ENCODE peak calls at places on chromosome 10, in six cellular contexts. K is mammary epithelial cell, B is GM23248, D is esophagus squamous epithelium, Y is stomach, S is GM23338. E is an unnamed sample.

GRCh38 chr10:125192620-125193019 is 32.3 kb upstream of the CTBP2 start:
- DNase-seq in B (no peak), Y (no peak), D (no peak), K (no peak), S (no peak), E (no peak)

GRCh38 chr10:16948335-16948734 is 131.1 kb upstream of the RSU1 start:
- DNase-seq in K (no peak), Y (no peak), B (no peak), D (no peak), S (no peak), E (no peak)

GRCh38 chr10:98030093-98030821 is at the start of gene CRTAC1:
- DNase-seq in D (no peak), S (peak; percentile 92), Y (peak; percentile 29), K (no peak), B (peak; percentile 49), E (peak; percentile 16)

GRCh38 chr10:84026821-84027257 is 112.5 kb upstream of the GHITM start:
- DNase-seq in D (no peak), Y (no peak), K (no peak), B (peak; percentile 30), S (peak; percentile 73), E (no peak)

GRCh38 chr10:88033793-88034192 is 170.4 kb downstream of the PTEN start:
- DNase-seq in S (peak; percentile 41), K (no peak), B (no peak), D (no peak), Y (no peak), E (no peak)

GRCh38 chr10:21524526-21525366 is 736 bp downstream of the SKIDA1 start:
- DNase-seq in B (peak; percentile 82), S (peak; percentile 49), K (peak; percentile 26), D (no peak), Y (no peak), E (peak; percentile 35)

GRCh38 chr10:121416071-121416470 is 182.2 kb downstream of the FGFR2 start:
- DNase-seq in K (peak; percentile 35), Y (no peak), S (no peak), B (no peak), D (no peak), E (no peak)

GRCh38 chr10:30500534-30500933 is 66.5 kb downstream of the MAP3K8 start:
- DNase-seq in D (no peak), Y (no peak), S (no peak), K (no peak), B (no peak), E (no peak)

GRCh38 chr10:120017731-120018130 is 125.2 kb downstream of the SEC23IP start:
- DNase-seq in D (no peak), K (peak; percentile 39), Y (no peak), S (no peak), B (no peak), E (no peak)

GRCh38 chr10:63720072-63720537 is 198.9 kb downstream of the REEP3 start:
- DNase-seq in B (peak; percentile 37), D (no peak), K (peak; percentile 52), Y (peak; percentile 60), S (peak; percentile 83), E (no peak)

GRCh38 chr10:128883126-128884060 is 583.6 kb upstream of the MGMT start:
- DNase-seq in K (no peak), B (no peak), Y (no peak), D (no peak), S (no peak), E (no peak)

GRCh38 chr10:107232013-107232412 is 67.5 kb upstream of the SORCS1 start:
- DNase-seq in D (no peak), K (peak; percentile 1), B (peak; percentile 1), S (no peak), Y (no peak), E (no peak)

GRCh38 chr10:14549496-14549895 is 218.8 kb upstream of the FRMD4A start:
- DNase-seq in B (no peak), Y (no peak), K (no peak), D (no peak), S (no peak), E (no peak)

GRCh38 chr10:69968830-69969229 is 83.8 kb upstream of the MACROH2A2 start:
- DNase-seq in K (peak; percentile 32), Y (peak; percentile 18), D (no peak), B (no peak), S (peak; percentile 63), E (no peak)

GRCh38 chr10:81730901-81731300 is 144.1 kb upstream of the NRG3 start:
- DNase-seq in K (no peak), D (no peak), Y (no peak), S (no peak), B (no peak), E (no peak)

GRCh38 chr10:102502029-102502336 is 529 bp downstream of the ACTR1A start:
- DNase-seq in B (peak; percentile 99), D (peak; percentile 95), K (peak; percentile 99), S (peak; percentile 99), Y (peak; percentile 99), E (peak; percentile 100)

GRCh38 chr10:9331583-9332008 is 1277.1 kb downstream of the GATA3 start:
- DNase-seq in D (no peak), S (peak; percentile 62), K (peak; percentile 18), B (peak; percentile 69), Y (no peak), E (no peak)

GRCh38 chr10:103663802-103664201 is 170.3 kb downstream of the NEURL1 start:
- DNase-seq in B (peak; percentile 38), D (no peak), Y (peak; percentile 70), S (no peak), K (no peak), E (peak; percentile 79)

DNA sequence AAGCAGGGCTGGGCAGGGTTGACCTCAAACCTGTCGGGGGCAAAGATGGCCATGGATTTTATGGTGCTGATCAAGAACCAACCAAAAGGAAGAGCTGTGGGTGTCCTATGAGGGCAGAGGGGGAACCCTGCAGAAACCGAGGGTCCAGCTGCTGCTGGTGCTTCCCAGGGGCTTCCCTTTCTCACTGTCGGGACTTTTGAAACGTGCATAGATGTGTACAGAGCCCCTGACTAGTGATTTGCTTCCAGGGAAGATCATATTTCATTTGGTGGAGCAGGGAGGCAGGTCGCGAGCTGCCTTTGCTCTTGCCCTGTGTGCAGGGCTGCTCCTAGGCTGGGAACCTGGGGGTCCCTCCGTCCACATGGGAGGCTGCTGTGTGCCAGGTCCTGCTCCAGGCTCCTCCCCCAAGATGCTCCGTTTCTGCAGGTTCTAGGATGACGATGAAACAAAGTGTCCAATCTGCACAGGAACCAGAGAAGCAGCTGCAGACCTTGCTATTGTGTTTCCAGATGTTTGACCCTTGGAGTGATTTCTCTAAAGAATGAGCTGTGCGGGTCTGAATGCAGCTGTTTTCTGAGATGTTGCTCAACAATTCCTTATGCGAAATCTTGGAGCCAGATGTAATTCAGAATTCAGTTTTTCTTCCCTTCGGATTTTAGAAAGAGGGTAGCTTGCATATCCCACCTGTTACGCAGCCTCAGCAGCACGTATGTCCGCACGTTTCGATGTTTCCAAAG is 9.4 kb upstream of the INPP5A start:
- DNase-seq in S (no peak), D (no peak), K (no peak), Y (no peak), B (no peak), E (peak; percentile 8)
- H3K36me3 ChIP-seq in S (no peaks in the 10 kb centered on the region), D (no peaks in the 10 kb centered on the region), K (no peaks in the 10 kb centered on the region), Y (no peaks in the 10 kb centered on the region), B (no peaks in the 10 kb centered on the region), E (no peaks in the 10 kb centered on the region)

DNA sequence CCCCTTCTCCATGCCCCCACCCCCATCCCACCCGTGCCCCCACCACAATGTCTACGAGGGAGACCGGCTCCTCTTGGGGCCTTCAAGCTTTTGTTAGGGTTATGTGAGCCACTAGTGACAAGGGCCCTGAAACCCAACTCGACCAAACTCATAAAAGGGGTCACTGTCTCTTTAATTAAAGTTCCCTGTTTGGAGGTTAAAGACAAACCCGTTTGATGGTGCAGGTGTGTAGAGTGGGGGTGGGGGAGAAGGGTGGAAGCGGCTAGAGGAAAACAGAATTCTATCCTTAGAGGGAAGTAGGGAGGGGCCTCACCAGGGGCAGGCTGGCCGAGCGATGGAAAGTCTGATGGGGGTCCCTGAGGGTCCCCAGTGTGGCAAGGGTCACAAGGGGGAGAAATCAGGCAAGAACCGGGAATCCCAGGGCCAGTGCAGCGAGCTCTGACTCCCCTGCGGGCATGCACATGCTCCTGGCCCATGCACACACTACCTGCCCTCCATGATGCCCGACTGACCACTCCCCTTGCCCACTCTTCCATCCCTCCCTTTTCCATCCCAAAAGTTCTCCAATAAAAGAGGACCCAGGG is 36.1 kb upstream of the SLF2 start:
- DNase-seq in D (no peak), Y (no peak), K (no peak), S (peak; percentile 44), B (no peak), E (no peak)
- H3K36me3 ChIP-seq in D (no peaks in the 10 kb centered on the region), Y (no peaks in the 10 kb centered on the region), K (no peaks in the 10 kb centered on the region), S (no peaks in the 10 kb centered on the region), B (no peaks in the 10 kb centered on the region), E (no peaks in the 10 kb centered on the region)

GRCh38 chr10:5744849-5745248 is 60.2 kb downstream of the TASOR2 start:
- DNase-seq in K (no peak), S (no peak), D (no peak), Y (no peak), B (no peak), E (no peak)
- H3K36me3 ChIP-seq in K (peaks cover 34% of the 10 kb centered on the region), S (peaks cover 31% of the 10 kb centered on the region), D (peaks cover 95% of the 10 kb centered on the region), Y (peaks cover 92% of the 10 kb centered on the region), B (peaks cover 56% of the 10 kb centered on the region), E (no peaks in the 10 kb centered on the region)

GRCh38 chr10:49783645-49784044 is 21.5 kb upstream of the OGDHL start:
- DNase-seq in Y (no peak), K (no peak), S (peak; percentile 46), D (no peak), B (no peak), E (no peak)
- H3K36me3 ChIP-seq in Y (no peaks in the 10 kb centered on the region), K (no peaks in the 10 kb centered on the region), S (no peaks in the 10 kb centered on the region), D (no peaks in the 10 kb centered on the region), B (no peaks in the 10 kb centered on the region), E (no peaks in the 10 kb centered on the region)

E was measured in gastrocnemius medialis.